ENCODE peak calls at places on chromosomes 7 and 10, in nine cellular contexts. One of them, this sample, is unnamed.

GRCh38 chr10:69846252-69847000 is 44.7 kb downstream of the COL13A1 start:
- DNase-seq in colonic mucosa: no peak
- DNase-seq in MCF 10A: no peak
- DNase-seq in IMR-90: peak
- DNase-seq in lower lobe of right lung: no peak
- DNase-seq in cardiac fibroblast: no peak
- DNase-seq in fibroblast of lung: peak
- DNase-seq in tibial nerve: no peak
- DNase-seq in AG09309: no peak
- DNase-seq in this sample: no peak

GRCh38 chr10:96964131-96964530 is 132.0 kb downstream of the LCOR start:
- DNase-seq in colonic mucosa: no peak
- DNase-seq in MCF 10A: no peak
- DNase-seq in IMR-90: no peak
- DNase-seq in lower lobe of right lung: no peak
- DNase-seq in cardiac fibroblast: no peak
- DNase-seq in fibroblast of lung: no peak
- DNase-seq in tibial nerve: no peak
- DNase-seq in AG09309: no peak
- DNase-seq in this sample: no peak

GRCh38 chr10:79298403-79299244 is 48.6 kb upstream of the PPIF start:
- DNase-seq in colonic mucosa: peak
- DNase-seq in MCF 10A: peak
- DNase-seq in IMR-90: peak
- DNase-seq in lower lobe of right lung: no peak
- DNase-seq in cardiac fibroblast: peak
- DNase-seq in fibroblast of lung: peak
- DNase-seq in tibial nerve: no peak
- DNase-seq in AG09309: peak
- DNase-seq in this sample: no peak

GRCh38 chr7:47211467-47212121 is 370.3 kb downstream of the TNS3 start:
- DNase-seq in colonic mucosa: no peak
- DNase-seq in MCF 10A: no peak
- DNase-seq in IMR-90: no peak
- DNase-seq in lower lobe of right lung: no peak
- DNase-seq in cardiac fibroblast: no peak
- DNase-seq in fibroblast of lung: no peak
- DNase-seq in tibial nerve: no peak
- DNase-seq in AG09309: no peak
- DNase-seq in this sample: no peak

GRCh38 chr10:101489355-101489754 is 98.7 kb downstream of the POLL start:
- DNase-seq in colonic mucosa: no peak
- DNase-seq in MCF 10A: peak
- DNase-seq in IMR-90: peak
- DNase-seq in lower lobe of right lung: no peak
- DNase-seq in cardiac fibroblast: peak
- DNase-seq in fibroblast of lung: peak
- DNase-seq in tibial nerve: no peak
- DNase-seq in AG09309: peak
- DNase-seq in this sample: no peak

GRCh38 chr10:113023017-113023416 is 73.0 kb downstream of the TCF7L2 start:
- DNase-seq in colonic mucosa: no peak
- DNase-seq in MCF 10A: no peak
- DNase-seq in IMR-90: no peak
- DNase-seq in lower lobe of right lung: peak
- DNase-seq in cardiac fibroblast: no peak
- DNase-seq in fibroblast of lung: no peak
- DNase-seq in tibial nerve: no peak
- DNase-seq in AG09309: no peak
- DNase-seq in this sample: no peak

GRCh38 chr7:44286182-44286617 is 39.2 kb downstream of the CAMK2B start:
- DNase-seq in colonic mucosa: no peak
- DNase-seq in MCF 10A: no peak
- DNase-seq in IMR-90: no peak
- DNase-seq in lower lobe of right lung: no peak
- DNase-seq in cardiac fibroblast: no peak
- DNase-seq in fibroblast of lung: no peak
- DNase-seq in tibial nerve: peak
- DNase-seq in AG09309: no peak
- DNase-seq in this sample: no peak

GRCh38 chr10:6053816-6054581 is 8.2 kb downstream of the IL2RA start:
- DNase-seq in colonic mucosa: peak
- DNase-seq in MCF 10A: no peak
- DNase-seq in IMR-90: no peak
- DNase-seq in lower lobe of right lung: peak
- DNase-seq in cardiac fibroblast: no peak
- DNase-seq in fibroblast of lung: no peak
- DNase-seq in tibial nerve: no peak
- DNase-seq in AG09309: no peak
- DNase-seq in this sample: no peak

GRCh38 chr10:45438457-45439090 is 64.6 kb downstream of the ALOX5 start:
- DNase-seq in colonic mucosa: no peak
- DNase-seq in MCF 10A: peak
- DNase-seq in IMR-90: no peak
- DNase-seq in lower lobe of right lung: no peak
- DNase-seq in cardiac fibroblast: no peak
- DNase-seq in fibroblast of lung: no peak
- DNase-seq in tibial nerve: no peak
- DNase-seq in AG09309: no peak
- DNase-seq in this sample: no peak

GRCh38 chr10:18195060-18195799 is 55.0 kb downstream of the CACNB2 start:
- DNase-seq in colonic mucosa: no peak
- DNase-seq in MCF 10A: no peak
- DNase-seq in IMR-90: peak
- DNase-seq in lower lobe of right lung: no peak
- DNase-seq in cardiac fibroblast: peak
- DNase-seq in fibroblast of lung: peak
- DNase-seq in tibial nerve: no peak
- DNase-seq in AG09309: no peak
- DNase-seq in this sample: no peak

GRCh38 chr10:79275431-79275851 is 71.8 kb upstream of the PPIF start:
- DNase-seq in colonic mucosa: no peak
- DNase-seq in MCF 10A: no peak
- DNase-seq in IMR-90: no peak
- DNase-seq in lower lobe of right lung: no peak
- DNase-seq in cardiac fibroblast: no peak
- DNase-seq in fibroblast of lung: peak
- DNase-seq in tibial nerve: peak
- DNase-seq in AG09309: no peak
- DNase-seq in this sample: no peak

GRCh38 chr10:74852406-74852805 is 26.0 kb downstream of the KAT6B start:
- DNase-seq in colonic mucosa: no peak
- DNase-seq in MCF 10A: peak
- DNase-seq in IMR-90: no peak
- DNase-seq in lower lobe of right lung: no peak
- DNase-seq in cardiac fibroblast: no peak
- DNase-seq in fibroblast of lung: no peak
- DNase-seq in tibial nerve: no peak
- DNase-seq in AG09309: no peak
- DNase-seq in this sample: no peak

GRCh38 chr10:113820507-113820906 is 33.4 kb downstream of the DCLRE1A start:
- DNase-seq in colonic mucosa: no peak
- DNase-seq in MCF 10A: no peak
- DNase-seq in IMR-90: no peak
- DNase-seq in lower lobe of right lung: no peak
- DNase-seq in cardiac fibroblast: no peak
- DNase-seq in fibroblast of lung: no peak
- DNase-seq in tibial nerve: no peak
- DNase-seq in AG09309: no peak
- DNase-seq in this sample: no peak

GRCh38 chr10:326350-326749 is 191.1 kb downstream of the ZMYND11 start:
- DNase-seq in colonic mucosa: no peak
- DNase-seq in MCF 10A: no peak
- DNase-seq in IMR-90: no peak
- DNase-seq in lower lobe of right lung: no peak
- DNase-seq in cardiac fibroblast: peak
- DNase-seq in fibroblast of lung: no peak
- DNase-seq in tibial nerve: no peak
- DNase-seq in AG09309: no peak
- DNase-seq in this sample: no peak

GRCh38 chr10:327889-328809 is 192.9 kb downstream of the ZMYND11 start:
- DNase-seq in colonic mucosa: no peak
- DNase-seq in MCF 10A: peak
- DNase-seq in IMR-90: no peak
- DNase-seq in lower lobe of right lung: no peak
- DNase-seq in cardiac fibroblast: no peak
- DNase-seq in fibroblast of lung: no peak
- DNase-seq in tibial nerve: no peak
- DNase-seq in AG09309: no peak
- DNase-seq in this sample: no peak

GRCh38 chr10:326894-327635 is 191.8 kb downstream of the ZMYND11 start:
- DNase-seq in colonic mucosa: no peak
- DNase-seq in MCF 10A: no peak
- DNase-seq in IMR-90: no peak
- DNase-seq in lower lobe of right lung: no peak
- DNase-seq in cardiac fibroblast: no peak
- DNase-seq in fibroblast of lung: no peak
- DNase-seq in tibial nerve: no peak
- DNase-seq in AG09309: no peak
- DNase-seq in this sample: no peak

GRCh38 chr10:331186-331585 is 195.9 kb downstream of the ZMYND11 start:
- DNase-seq in colonic mucosa: no peak
- DNase-seq in MCF 10A: no peak
- DNase-seq in IMR-90: no peak
- DNase-seq in lower lobe of right lung: no peak
- DNase-seq in cardiac fibroblast: no peak
- DNase-seq in fibroblast of lung: no peak
- DNase-seq in tibial nerve: no peak
- DNase-seq in AG09309: no peak
- DNase-seq in this sample: no peak

GRCh38 chr10:329361-330099 is 194.3 kb downstream of the ZMYND11 start:
- DNase-seq in colonic mucosa: peak
- DNase-seq in MCF 10A: peak
- DNase-seq in IMR-90: peak
- DNase-seq in lower lobe of right lung: peak
- DNase-seq in cardiac fibroblast: peak
- DNase-seq in fibroblast of lung: peak
- DNase-seq in tibial nerve: peak
- DNase-seq in AG09309: peak
- DNase-seq in this sample: no peak
- TF ChIP-seq CTCF in colonic mucosa: no peak
- TF ChIP-seq CTCF in MCF 10A: no peak
- TF ChIP-seq CTCF in IMR-90: no peak
- TF ChIP-seq CTCF in lower lobe of right lung: no peak
- TF ChIP-seq CTCF in cardiac fibroblast: peak
- TF ChIP-seq CTCF in fibroblast of lung: no peak
- TF ChIP-seq CTCF in tibial nerve: no peak
- TF ChIP-seq CTCF in AG09309: peak
- TF ChIP-seq CTCF in this sample: no peak

DNA sequence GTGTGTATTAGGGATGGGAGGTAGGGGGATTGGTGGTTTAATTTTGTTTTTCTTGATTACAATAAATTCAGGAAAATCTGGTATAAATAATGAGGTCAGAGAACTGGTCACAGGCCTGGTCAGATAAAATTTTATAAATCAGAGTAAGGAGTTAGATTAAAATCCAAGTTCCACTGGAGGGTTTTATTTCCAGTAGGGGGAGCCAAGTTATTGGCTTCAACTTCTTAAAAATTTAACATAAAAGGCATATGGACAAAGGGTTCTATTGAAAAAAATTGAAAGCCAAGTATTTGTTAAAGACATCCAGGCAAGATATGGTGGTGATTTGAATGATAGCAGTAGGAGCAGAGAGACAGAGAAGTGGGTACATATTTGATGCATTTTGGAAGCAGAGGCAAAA is 763.3 kb downstream of the SORCS1 start:
- DNase-seq in colonic mucosa: no peak
- DNase-seq in MCF 10A: peak
- DNase-seq in IMR-90: peak
- DNase-seq in lower lobe of right lung: no peak
- DNase-seq in cardiac fibroblast: peak
- DNase-seq in fibroblast of lung: no peak
- DNase-seq in tibial nerve: no peak
- DNase-seq in AG09309: no peak
- DNase-seq in this sample: no peak
- TF ChIP-seq CTCF in colonic mucosa: no peak
- TF ChIP-seq CTCF in MCF 10A: peak
- TF ChIP-seq CTCF in IMR-90: peak
- TF ChIP-seq CTCF in lower lobe of right lung: no peak
- TF ChIP-seq CTCF in cardiac fibroblast: peak
- TF ChIP-seq CTCF in fibroblast of lung: no peak
- TF ChIP-seq CTCF in tibial nerve: no peak
- TF ChIP-seq CTCF in AG09309: no peak
- TF ChIP-seq CTCF in this sample: peak

DNA sequence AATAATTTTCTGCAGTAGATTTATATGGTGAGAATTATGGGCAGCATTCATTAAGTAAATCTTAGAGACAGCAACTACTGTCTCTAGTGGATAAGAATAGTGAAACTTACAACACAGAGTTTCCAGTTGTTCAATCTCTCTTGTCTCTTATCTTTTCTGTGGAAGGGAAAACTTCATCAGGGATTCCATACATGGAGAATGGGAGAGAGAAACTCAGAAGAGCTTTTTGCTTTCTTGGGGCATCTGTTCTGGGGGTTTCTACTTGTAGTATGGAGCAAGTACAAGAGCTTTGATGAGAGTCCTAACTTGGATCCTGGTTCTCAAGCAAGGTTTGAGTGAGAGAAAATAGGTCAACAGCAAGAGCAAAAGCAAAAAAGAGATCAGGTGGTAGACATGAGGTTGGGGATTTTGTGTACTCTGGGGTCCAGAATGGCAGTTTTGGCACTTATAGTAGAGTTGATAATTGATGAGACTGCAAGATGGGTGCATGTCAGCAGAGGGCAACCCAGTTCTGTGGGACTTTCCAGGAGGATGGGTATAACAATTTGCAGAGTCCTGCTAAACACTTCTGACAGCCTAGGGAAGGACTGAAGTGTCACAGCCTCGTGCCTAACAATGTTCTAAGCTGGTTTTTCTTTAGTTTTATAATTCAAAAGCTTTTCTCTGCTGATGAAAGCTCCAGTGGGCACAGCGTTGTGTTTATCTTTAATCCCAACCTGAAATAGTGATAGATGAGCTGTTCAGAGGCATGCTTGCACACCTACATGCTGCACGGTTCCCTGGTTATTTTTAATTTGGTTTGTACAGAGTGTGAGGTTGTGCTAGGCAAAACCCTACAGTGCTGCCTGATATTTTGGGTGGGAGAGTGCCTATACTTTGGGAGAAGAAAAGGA is 32.0 kb upstream of the STRIP2 start:
- DNase-seq in colonic mucosa: no peak
- DNase-seq in MCF 10A: peak
- DNase-seq in IMR-90: no peak
- DNase-seq in lower lobe of right lung: no peak
- DNase-seq in cardiac fibroblast: no peak
- DNase-seq in fibroblast of lung: no peak
- DNase-seq in tibial nerve: no peak
- DNase-seq in AG09309: no peak
- DNase-seq in this sample: no peak
- TF ChIP-seq CTCF in colonic mucosa: no peak
- TF ChIP-seq CTCF in MCF 10A: peak
- TF ChIP-seq CTCF in IMR-90: no peak
- TF ChIP-seq CTCF in lower lobe of right lung: no peak
- TF ChIP-seq CTCF in cardiac fibroblast: peak
- TF ChIP-seq CTCF in fibroblast of lung: no peak
- TF ChIP-seq CTCF in tibial nerve: no peak
- TF ChIP-seq CTCF in AG09309: peak
- TF ChIP-seq CTCF in this sample: no peak

DNA sequence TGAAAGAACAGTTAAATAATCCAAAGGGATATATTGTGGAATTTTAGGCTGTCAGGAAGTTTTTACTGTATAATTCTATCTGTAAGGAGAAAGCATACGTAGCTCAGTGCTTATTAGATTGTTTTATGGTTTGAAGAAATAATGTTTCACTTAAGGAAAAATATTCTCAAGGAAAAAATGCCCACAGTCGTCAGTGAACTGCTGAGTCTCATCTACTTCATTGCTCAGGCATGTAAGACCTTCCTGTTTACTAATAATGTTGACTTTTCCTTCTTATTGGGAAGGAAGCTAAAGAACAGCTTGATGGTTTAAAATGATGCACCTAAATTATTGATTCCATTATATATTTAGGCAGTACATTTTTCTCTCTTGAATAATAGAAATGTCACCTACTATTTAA is 304.2 kb downstream of the SDK1 start:
- DNase-seq in colonic mucosa: no peak
- DNase-seq in MCF 10A: no peak
- DNase-seq in IMR-90: peak
- DNase-seq in lower lobe of right lung: no peak
- DNase-seq in cardiac fibroblast: peak
- DNase-seq in fibroblast of lung: peak
- DNase-seq in tibial nerve: no peak
- DNase-seq in AG09309: no peak
- DNase-seq in this sample: no peak
- TF ChIP-seq CTCF in colonic mucosa: no peak
- TF ChIP-seq CTCF in MCF 10A: no peak
- TF ChIP-seq CTCF in IMR-90: no peak
- TF ChIP-seq CTCF in lower lobe of right lung: no peak
- TF ChIP-seq CTCF in cardiac fibroblast: no peak
- TF ChIP-seq CTCF in fibroblast of lung: no peak
- TF ChIP-seq CTCF in tibial nerve: no peak
- TF ChIP-seq CTCF in AG09309: no peak
- TF ChIP-seq CTCF in this sample: no peak

This sample was measured in mesothelial cell of epicardium.